ENCODE peak calls at places on chromosome 15, in four cellular contexts. B, Z, P and J are unnamed samples.
A peak's percentile ranks its signal among the peaks of the same experiment; 100 is the strongest.

GRCh38 chr15:25178835-25179672 is 224.3 kb downstream of the SNRPN start:
- DNase-seq in B (no peak), Z (peak; percentile 24), P (no peak), J (no peak)

GRCh38 chr15:93479679-93480078 is 390.7 kb upstream of the RGMA start:
- DNase-seq in B (no peak), P (peak; percentile 83), Z (no peak), J (no peak)

GRCh38 chr15:57224664-57225063 is 151.6 kb upstream of the CGNL1 start:
- DNase-seq in Z (no peak), P (no peak), B (peak; percentile 19), J (no peak)

GRCh38 chr15:99925661-99926461 is 192.6 kb upstream of the LYSMD4 start:
- DNase-seq in B (peak; percentile 6), Z (peak; percentile 74), P (peak; percentile 31), J (no peak)

GRCh38 chr15:92473784-92474183 is 80.1 kb downstream of the ST8SIA2 start:
- DNase-seq in Z (no peak), B (no peak), P (no peak), J (no peak)

GRCh38 chr15:52117549-52117948 is 5.0 kb upstream of the BCL2L10 start:
- DNase-seq in P (no peak), B (no peak), Z (no peak), J (no peak)

GRCh38 chr15:68377766-68378165 is 54.2 kb downstream of the ITGA11 start:
- DNase-seq in Z (no peak), P (no peak), B (no peak), J (no peak)

GRCh38 chr15:44595246-44595645 is 58.3 kb downstream of the EIF3J start:
- DNase-seq in B (no peak), P (no peak), Z (no peak), J (no peak)

GRCh38 chr15:100235030-100235617 is 106.7 kb downstream of the ADAMTS17 start:
- DNase-seq in Z (no peak), P (no peak), B (no peak), J (no peak)

GRCh38 chr15:55461447-55461846 is 46.6 kb downstream of the DNAAF4 start:
- DNase-seq in Z (no peak), P (no peak), B (no peak), J (no peak)

GRCh38 chr15:78061963-78062427 is 15.5 kb downstream of the TBC1D2B start:
- DNase-seq in B (peak; percentile 50), Z (no peak), P (no peak), J (peak; percentile 60)

GRCh38 chr15:48112242-48112641 is 8.5 kb upstream of the SLC24A5 start:
- DNase-seq in Z (peak; percentile 41), P (no peak), B (peak; percentile 49), J (no peak)

GRCh38 chr15:57667171-57667924 is 39.2 kb upstream of the POLR2M start:
- DNase-seq in B (peak; percentile 79), Z (peak; percentile 4), P (no peak), J (peak; percentile 61)

GRCh38 chr15:48667701-48668100 is 22.2 kb upstream of the FBN1 start:
- DNase-seq in Z (no peak), P (no peak), B (peak; percentile 26), J (peak; percentile 24)

GRCh38 chr15:70789213-70789612 is 25.9 kb upstream of the UACA start:
- DNase-seq in Z (no peak), P (no peak), B (no peak), J (peak; percentile 62)

GRCh38 chr15:74281147-74282133 is 45.3 kb downstream of the CCDC33 start:
- DNase-seq in B (no peak), Z (no peak), P (no peak), J (no peak)

GRCh38 chr15:70870066-70870465 is 16.1 kb upstream of the LARP6 start:
- DNase-seq in B (peak; percentile 92), Z (no peak), P (no peak), J (peak; percentile 48)

GRCh38 chr15:60021589-60022378 is 17.7 kb downstream of the FOXB1 start:
- DNase-seq in P (no peak), Z (no peak), B (no peak), J (no peak)

GRCh38 chr15:99425666-99426301 is 140.0 kb upstream of the MEF2A start:
- DNase-seq in Z (no peak), B (no peak), P (no peak), J (no peak)

GRCh38 chr15:68348064-68348463 is 70.5 kb downstream of the FEM1B start:
- DNase-seq in B (peak; percentile 54), Z (no peak), P (no peak), J (no peak)

GRCh38 chr15:70783041-70783440 is 19.7 kb upstream of the UACA start:
- DNase-seq in P (no peak), B (no peak), Z (no peak), J (no peak)

GRCh38 chr15:24962880-24963279 is 8.1 kb downstream of the SNRPN start:
- DNase-seq in Z (no peak), P (no peak), B (no peak), J (no peak)

GRCh38 chr15:25777047-25777446 is 86.1 kb downstream of the ATP10A start:
- DNase-seq in B (no peak), P (no peak), Z (peak; percentile 8), J (no peak)

GRCh38 chr15:29821416-29822099 is 710 bp downstream of the TJP1 start:
- DNase-seq in B (peak; percentile 79), Z (peak; percentile 79), P (peak; percentile 41), J (peak; percentile 88)

GRCh38 chr15:29596266-29596665 is 226.0 kb downstream of the TJP1 start:
- DNase-seq in P (no peak), Z (no peak), B (no peak), J (peak; percentile 79)

GRCh38 chr15:30990451-30991300 is 752 bp downstream of the MTMR10 start:
- DNase-seq in B (peak; percentile 10), Z (no peak), P (no peak), J (no peak)

GRCh38 chr15:89551502-89551901 is 23.8 kb upstream of the TICRR start:
- DNase-seq in P (no peak), Z (no peak), B (no peak), J (no peak)

GRCh38 chr15:56683925-56684324 is 49.4 kb downstream of the ZNF280D start:
- DNase-seq in Z (no peak), P (no peak), B (no peak), J (no peak)

GRCh38 chr15:54803987-54804386 is 392.8 kb downstream of the RSL24D1 start:
- DNase-seq in Z (no peak), B (no peak), P (no peak), J (no peak)

DNA sequence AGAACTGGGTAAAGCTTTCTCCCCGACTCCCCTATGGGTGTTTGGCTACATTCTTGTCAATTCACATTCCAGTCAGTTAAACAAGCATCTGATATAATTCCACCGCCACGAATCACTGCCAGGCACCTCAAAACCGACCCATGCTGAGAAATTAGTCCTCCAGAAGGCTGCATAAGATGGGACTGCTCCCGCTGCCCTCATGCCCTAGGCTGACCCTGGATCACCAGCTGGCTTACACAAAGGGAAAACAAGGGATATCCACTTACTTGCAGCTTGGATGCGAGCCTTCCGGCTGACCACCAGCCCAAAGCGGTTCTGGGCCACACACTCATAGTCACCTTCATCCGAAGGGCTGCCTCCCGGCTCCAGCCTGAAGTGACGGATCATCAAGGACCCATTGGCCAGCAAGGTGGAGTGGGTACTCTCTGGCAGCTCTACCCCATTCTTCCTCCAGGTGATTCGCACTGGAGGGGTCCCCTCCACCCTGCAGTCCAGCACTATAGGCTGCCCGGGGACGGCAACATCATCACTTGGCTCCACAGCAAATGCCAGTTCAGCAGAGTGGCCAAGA is 2.9 kb downstream of the IGDCC3 start:
- DNase-seq in P (no peak), Z (no peak), B (no peak), J (no peak)
- H3K27me3 ChIP-seq in P (peaks cover 58% of the 10 kb centered on the region), Z (peaks cover 18% of the 10 kb centered on the region), B (peaks cover 33% of the 10 kb centered on the region), J (peaks cover 52% of the 10 kb centered on the region)

GRCh38 chr15:76335129-76335850 is 1.3 kb upstream of the ISL2 start:
- DNase-seq in P (no peak), Z (peak; percentile 72), B (peak; percentile 26), J (no peak)
- H3K27me3 ChIP-seq in P (peaks cover 87% of the 10 kb centered on the region), Z (peaks cover 57% of the 10 kb centered on the region), B (peaks cover 61% of the 10 kb centered on the region), J (peaks cover 38% of the 10 kb centered on the region)

DNA sequence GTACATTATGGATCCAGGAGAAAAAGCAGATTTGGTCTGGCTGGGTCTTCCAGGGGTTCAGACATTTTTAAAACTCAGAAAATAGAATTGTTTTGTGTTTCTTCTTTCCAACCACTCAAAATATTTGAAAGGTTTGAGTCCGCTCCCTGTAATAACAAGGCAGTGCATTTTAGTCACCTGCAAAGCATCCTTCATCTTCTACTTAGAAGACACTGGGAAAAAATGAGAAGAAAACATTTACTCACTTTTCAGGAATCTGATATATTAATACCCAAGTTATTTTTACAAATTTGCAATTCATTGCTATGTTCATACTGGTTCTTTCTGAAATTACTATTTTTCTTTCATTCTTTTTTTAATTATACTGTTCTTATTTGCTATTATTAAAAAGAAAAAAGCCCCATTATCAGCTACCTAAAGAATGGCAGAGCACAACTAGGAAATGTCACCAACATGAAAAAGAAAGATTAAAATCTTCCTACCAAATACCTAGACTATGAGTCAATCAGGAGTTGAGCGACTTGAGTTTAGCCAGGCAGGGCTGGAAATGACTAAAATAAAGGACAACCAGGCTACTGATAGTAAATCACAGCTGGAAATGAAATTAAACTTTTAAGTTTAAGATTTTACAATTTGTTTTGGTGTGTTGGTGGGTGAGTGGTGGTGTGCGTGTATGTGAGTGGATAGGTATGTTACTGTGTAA is 280.3 kb upstream of the THBS1 start:
- DNase-seq in B (peak; percentile 50), Z (no peak), P (no peak), J (peak; percentile 53)
- H3K27me3 ChIP-seq in B (no peaks in the 10 kb centered on the region), Z (no peaks in the 10 kb centered on the region), P (no peaks in the 10 kb centered on the region), J (no peaks in the 10 kb centered on the region)

GRCh38 chr15:96431787-96432186 is 101.3 kb downstream of the NR2F2 start:
- DNase-seq in Z (no peak), P (no peak), B (no peak), J (no peak)
- H3K27me3 ChIP-seq in Z (no peaks in the 10 kb centered on the region), P (no peaks in the 10 kb centered on the region), B (no peaks in the 10 kb centered on the region), J (no peaks in the 10 kb centered on the region)

GRCh38 chr15:80234883-80235282 is 17.1 kb downstream of the CTXND1 start:
- DNase-seq in P (no peak), Z (peak; percentile 56), B (peak; percentile 32), J (no peak)

GRCh38 chr15:80231371-80231770 is 20.6 kb downstream of the CTXND1 start:
- DNase-seq in Z (no peak), B (no peak), P (no peak), J (no peak)

GRCh38 chr15:80228959-80229610 is 22.9 kb downstream of the CTXND1 start:
- DNase-seq in B (peak; percentile 39), P (no peak), Z (no peak), J (peak; percentile 26)

DNA sequence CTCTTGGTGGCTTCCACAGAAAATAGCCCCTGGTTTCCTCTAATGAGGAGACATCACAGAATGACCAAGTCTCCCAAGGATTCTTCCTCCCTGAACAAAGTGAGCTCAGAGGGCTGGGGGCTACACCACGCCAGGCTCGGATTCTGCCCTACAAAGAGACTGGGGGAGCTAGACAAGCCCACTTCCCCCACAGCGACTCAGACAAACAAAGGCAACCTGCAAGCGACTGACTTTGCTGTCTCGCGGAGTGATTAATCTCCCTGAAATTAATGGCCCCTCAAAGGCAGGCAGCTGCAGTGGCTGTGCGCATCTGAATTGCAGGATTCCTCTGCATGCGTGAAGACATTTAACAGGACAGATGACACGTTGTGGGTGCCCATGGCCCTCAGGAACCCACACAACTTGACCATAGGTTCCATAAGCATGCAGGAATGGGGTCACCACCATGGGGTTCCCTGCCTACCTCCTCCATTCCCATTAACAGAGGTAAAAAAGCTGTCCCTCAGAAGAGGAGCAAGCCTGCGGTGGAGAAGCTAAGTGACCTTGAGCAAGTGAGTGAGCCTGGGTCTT is 18.4 kb downstream of the CTXND1 start:
- DNase-seq in Z (no peak), P (no peak), B (no peak), J (no peak)
- H3K27me3 ChIP-seq in Z (no peaks in the 10 kb centered on the region), P (no peaks in the 10 kb centered on the region), B (no peaks in the 10 kb centered on the region), J (no peaks in the 10 kb centered on the region)

GRCh38 chr15:66252411-66253295 is 897 bp downstream of the MEGF11 start:
- DNase-seq in B (peak; percentile 35), Z (peak; percentile 93), P (peak; percentile 21), J (peak; percentile 9)
- H3K27me3 ChIP-seq in B (peaks cover 75% of the 10 kb centered on the region), Z (peaks cover 78% of the 10 kb centered on the region), P (peaks cover 82% of the 10 kb centered on the region), J (peaks cover 68% of the 10 kb centered on the region)

GRCh38 chr15:63040509-63040908 is 2.0 kb upstream of the TPM1 start:
- DNase-seq in P (no peak), B (no peak), Z (no peak), J (no peak)
- H3K27me3 ChIP-seq in P (peaks cover 47% of the 10 kb centered on the region), B (no peaks in the 10 kb centered on the region), Z (no peaks in the 10 kb centered on the region), J (no peaks in the 10 kb centered on the region)